ENCODE peak calls at places on chromosomes 13 and 19, in eight cellular contexts. One of them, this sample, is unnamed.

GRCh38 chr13:32894589-32895001 is 121.6 kb upstream of the KL start:
- DNase-seq in sigmoid colon: no peak
- DNase-seq in spleen: no peak
- DNase-seq in H1: no peak
- DNase-seq in SK-N-SH: no peak
- DNase-seq in suprapubic skin: no peak
- DNase-seq in transverse colon: no peak
- DNase-seq in stomach: no peak
- DNase-seq in this sample: no peak

GRCh38 chr13:51769455-51770127 is 34.4 kb downstream of the DHRS12 start:
- DNase-seq in H1: no peak
- DNase-seq in suprapubic skin: no peak
- DNase-seq in sigmoid colon: peak; percentile 87
- DNase-seq in spleen: no peak
- DNase-seq in stomach: peak; percentile 69
- DNase-seq in SK-N-SH: peak; percentile 52
- DNase-seq in transverse colon: no peak
- DNase-seq in this sample: peak; percentile 41

GRCh38 chr19:6018786-6019185 is 40.8 kb upstream of the RANBP3 start:
- DNase-seq in sigmoid colon: peak; percentile 57
- DNase-seq in spleen: peak; percentile 46
- DNase-seq in H1: peak; percentile 69
- DNase-seq in suprapubic skin: no peak
- DNase-seq in transverse colon: no peak
- DNase-seq in SK-N-SH: peak; percentile 56
- DNase-seq in stomach: no peak
- DNase-seq in this sample: no peak

GRCh38 chr13:48126944-48127814 is 32.3 kb upstream of the MED4 start:
- DNase-seq in spleen: no peak
- DNase-seq in stomach: peak; percentile 29
- DNase-seq in sigmoid colon: peak; percentile 87
- DNase-seq in suprapubic skin: no peak
- DNase-seq in transverse colon: peak; percentile 19
- DNase-seq in SK-N-SH: peak; percentile 67
- DNase-seq in H1: no peak
- DNase-seq in this sample: no peak

GRCh38 chr13:36344886-36345437 is 1.2 kb downstream of the SPART start:
- DNase-seq in suprapubic skin: no peak
- DNase-seq in transverse colon: no peak
- DNase-seq in sigmoid colon: no peak
- DNase-seq in H1: no peak
- DNase-seq in spleen: no peak
- DNase-seq in SK-N-SH: no peak
- DNase-seq in stomach: no peak
- DNase-seq in this sample: no peak

GRCh38 chr13:49838989-49839388 is 46.5 kb upstream of the KPNA3 start:
- DNase-seq in sigmoid colon: no peak
- DNase-seq in stomach: no peak
- DNase-seq in H1: no peak
- DNase-seq in transverse colon: no peak
- DNase-seq in suprapubic skin: no peak
- DNase-seq in spleen: no peak
- DNase-seq in SK-N-SH: no peak
- DNase-seq in this sample: no peak

GRCh38 chr13:114174529-114174941 is 4.5 kb upstream of the CFAP97D2 start:
- DNase-seq in H1: no peak
- DNase-seq in suprapubic skin: no peak
- DNase-seq in stomach: no peak
- DNase-seq in transverse colon: no peak
- DNase-seq in SK-N-SH: no peak
- DNase-seq in sigmoid colon: no peak
- DNase-seq in spleen: no peak
- DNase-seq in this sample: no peak

GRCh38 chr13:109509154-109509905 is 277.1 kb downstream of the IRS2 start:
- DNase-seq in sigmoid colon: no peak
- DNase-seq in suprapubic skin: no peak
- DNase-seq in spleen: no peak
- DNase-seq in transverse colon: no peak
- DNase-seq in H1: no peak
- DNase-seq in stomach: no peak
- DNase-seq in SK-N-SH: no peak
- DNase-seq in this sample: no peak

GRCh38 chr13:44904982-44905381 is 84.3 kb downstream of the NUFIP1 start:
- DNase-seq in spleen: no peak
- DNase-seq in SK-N-SH: no peak
- DNase-seq in H1: no peak
- DNase-seq in sigmoid colon: peak; percentile 85
- DNase-seq in stomach: peak; percentile 52
- DNase-seq in transverse colon: peak; percentile 47
- DNase-seq in suprapubic skin: peak; percentile 82
- DNase-seq in this sample: no peak

GRCh38 chr19:35045667-35046300 is 4.3 kb downstream of the HPN start:
- DNase-seq in stomach: no peak
- DNase-seq in suprapubic skin: no peak
- DNase-seq in transverse colon: no peak
- DNase-seq in spleen: no peak
- DNase-seq in sigmoid colon: no peak
- DNase-seq in H1: no peak
- DNase-seq in SK-N-SH: peak; percentile 51
- DNase-seq in this sample: no peak

GRCh38 chr19:10390652-10391286 is 10.4 kb upstream of the TYK2 start:
- DNase-seq in H1: peak; percentile 88
- DNase-seq in spleen: peak; percentile 84
- DNase-seq in suprapubic skin: peak; percentile 85
- DNase-seq in sigmoid colon: peak; percentile 83
- DNase-seq in transverse colon: peak; percentile 71
- DNase-seq in stomach: peak; percentile 79
- DNase-seq in SK-N-SH: peak; percentile 85
- DNase-seq in this sample: peak; percentile 75

GRCh38 chr13:49410477-49410876 is 33.4 kb downstream of the CAB39L start:
- DNase-seq in suprapubic skin: no peak
- DNase-seq in H1: no peak
- DNase-seq in SK-N-SH: no peak
- DNase-seq in transverse colon: no peak
- DNase-seq in stomach: no peak
- DNase-seq in spleen: no peak
- DNase-seq in sigmoid colon: no peak
- DNase-seq in this sample: no peak

GRCh38 chr19:19379527-19379926 is 25.9 kb upstream of the GATAD2A start:
- DNase-seq in H1: no peak
- DNase-seq in transverse colon: no peak
- DNase-seq in SK-N-SH: no peak
- DNase-seq in sigmoid colon: no peak
- DNase-seq in spleen: no peak
- DNase-seq in suprapubic skin: no peak
- DNase-seq in stomach: no peak
- DNase-seq in this sample: no peak

GRCh38 chr13:76225815-76226489 is 589.8 kb downstream of the LMO7 start:
- DNase-seq in sigmoid colon: peak; percentile 65
- DNase-seq in suprapubic skin: no peak
- DNase-seq in stomach: no peak
- DNase-seq in spleen: no peak
- DNase-seq in H1: no peak
- DNase-seq in transverse colon: no peak
- DNase-seq in SK-N-SH: no peak
- DNase-seq in this sample: no peak

GRCh38 chr13:112726018-112726767 is 36.4 kb downstream of the ATP11A start:
- DNase-seq in SK-N-SH: no peak
- DNase-seq in sigmoid colon: peak; percentile 46
- DNase-seq in transverse colon: no peak
- DNase-seq in stomach: no peak
- DNase-seq in suprapubic skin: no peak
- DNase-seq in spleen: peak; percentile 64
- DNase-seq in H1: no peak
- DNase-seq in this sample: no peak

GRCh38 chr19:53076984-53077383 is 26.2 kb downstream of the ZNF160 start:
- DNase-seq in spleen: no peak
- DNase-seq in SK-N-SH: peak; percentile 72
- DNase-seq in H1: peak; percentile 89
- DNase-seq in stomach: no peak
- DNase-seq in suprapubic skin: no peak
- DNase-seq in sigmoid colon: peak; percentile 64
- DNase-seq in transverse colon: peak; percentile 18
- DNase-seq in this sample: no peak

GRCh38 chr13:64924401-64924800 is 2305.7 kb downstream of the PCDH9 start:
- DNase-seq in transverse colon: no peak
- DNase-seq in spleen: no peak
- DNase-seq in stomach: no peak
- DNase-seq in suprapubic skin: no peak
- DNase-seq in sigmoid colon: no peak
- DNase-seq in SK-N-SH: no peak
- DNase-seq in H1: no peak
- DNase-seq in this sample: no peak

DNA sequence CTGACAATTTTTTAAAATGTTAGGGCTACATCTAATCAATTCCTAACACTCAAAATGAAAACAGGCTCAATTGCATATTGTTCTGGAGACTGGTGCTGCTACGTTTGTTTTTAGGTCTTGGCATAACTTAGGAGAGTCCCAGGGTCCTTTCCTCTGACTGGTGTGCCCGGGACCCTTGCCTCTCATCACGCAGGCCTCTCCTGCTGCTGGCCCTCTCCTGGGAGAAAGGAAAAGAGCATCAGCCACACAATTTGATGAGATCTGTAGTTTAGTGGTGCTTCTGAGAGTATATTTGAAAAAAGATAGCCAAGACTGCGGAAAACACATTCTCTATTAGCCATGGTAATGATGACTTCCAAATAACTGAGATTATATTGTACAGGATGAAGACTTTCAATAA is 380.0 kb downstream of the KLF12 start:
- DNase-seq in SK-N-SH: no peak
- DNase-seq in sigmoid colon: no peak
- DNase-seq in transverse colon: no peak
- DNase-seq in spleen: no peak
- DNase-seq in H1: no peak
- DNase-seq in suprapubic skin: no peak
- DNase-seq in stomach: no peak
- DNase-seq in this sample: no peak
- TF ChIP-seq POLR2AphosphoS5 in SK-N-SH: no peak
- TF ChIP-seq POLR2AphosphoS5 in sigmoid colon: no peak
- TF ChIP-seq POLR2AphosphoS5 in transverse colon: no peak
- TF ChIP-seq POLR2AphosphoS5 in spleen: no peak
- TF ChIP-seq POLR2AphosphoS5 in H1: no peak
- TF ChIP-seq POLR2AphosphoS5 in suprapubic skin: no peak
- TF ChIP-seq POLR2AphosphoS5 in stomach: no peak
- TF ChIP-seq POLR2AphosphoS5 in this sample: no peak

GRCh38 chr19:38387550-38388309 is at the start of gene GGN:
- DNase-seq in SK-N-SH: peak; percentile 95
- DNase-seq in spleen: peak; percentile 93
- DNase-seq in transverse colon: peak; percentile 87
- DNase-seq in stomach: peak; percentile 86
- DNase-seq in H1: peak; percentile 98
- DNase-seq in sigmoid colon: peak; percentile 87
- DNase-seq in suprapubic skin: peak; percentile 88
- DNase-seq in this sample: peak; percentile 96
- TF ChIP-seq POLR2AphosphoS5 in SK-N-SH: peak; percentile 59
- TF ChIP-seq POLR2AphosphoS5 in spleen: peak; percentile 34
- TF ChIP-seq POLR2AphosphoS5 in transverse colon: peak; percentile 5
- TF ChIP-seq POLR2AphosphoS5 in stomach: peak; percentile 13
- TF ChIP-seq POLR2AphosphoS5 in H1: no peak
- TF ChIP-seq POLR2AphosphoS5 in sigmoid colon: no peak
- TF ChIP-seq POLR2AphosphoS5 in suprapubic skin: no peak
- TF ChIP-seq POLR2AphosphoS5 in this sample: no peak

DNA sequence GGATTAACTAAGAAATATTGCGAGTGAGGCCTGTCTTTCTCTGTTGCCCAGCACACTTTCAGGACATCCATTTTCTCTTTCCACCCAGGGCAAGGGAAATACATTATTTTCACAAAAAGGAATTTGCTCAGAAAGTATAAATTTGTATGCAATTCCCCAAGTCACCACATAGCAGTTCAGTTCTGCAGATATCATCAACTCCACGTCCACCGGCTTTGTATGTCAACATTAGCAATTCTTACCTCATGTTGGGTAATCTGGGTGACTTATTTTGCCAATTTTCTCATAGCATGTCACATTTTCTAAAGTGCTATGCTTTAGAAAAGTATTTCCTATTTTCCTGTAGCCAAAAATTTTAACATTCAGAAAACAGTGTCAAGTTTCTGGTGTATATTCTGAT is 501.8 kb downstream of the EFNB2 start:
- DNase-seq in H1: no peak
- DNase-seq in stomach: no peak
- DNase-seq in transverse colon: no peak
- DNase-seq in suprapubic skin: no peak
- DNase-seq in sigmoid colon: no peak
- DNase-seq in SK-N-SH: no peak
- DNase-seq in spleen: no peak
- DNase-seq in this sample: no peak
- TF ChIP-seq POLR2AphosphoS5 in H1: no peak
- TF ChIP-seq POLR2AphosphoS5 in stomach: no peak
- TF ChIP-seq POLR2AphosphoS5 in transverse colon: no peak
- TF ChIP-seq POLR2AphosphoS5 in suprapubic skin: no peak
- TF ChIP-seq POLR2AphosphoS5 in sigmoid colon: no peak
- TF ChIP-seq POLR2AphosphoS5 in SK-N-SH: no peak
- TF ChIP-seq POLR2AphosphoS5 in spleen: no peak
- TF ChIP-seq POLR2AphosphoS5 in this sample: no peak

GRCh38 chr19:49488046-49488862 is 846 bp downstream of the RPL13A start:
- DNase-seq in SK-N-SH: no peak
- DNase-seq in transverse colon: no peak
- DNase-seq in spleen: no peak
- DNase-seq in sigmoid colon: no peak
- DNase-seq in H1: no peak
- DNase-seq in stomach: no peak
- DNase-seq in suprapubic skin: no peak
- DNase-seq in this sample: no peak
- TF ChIP-seq POLR2AphosphoS5 in SK-N-SH: peak; percentile 34
- TF ChIP-seq POLR2AphosphoS5 in transverse colon: no peak
- TF ChIP-seq POLR2AphosphoS5 in spleen: no peak
- TF ChIP-seq POLR2AphosphoS5 in sigmoid colon: no peak
- TF ChIP-seq POLR2AphosphoS5 in H1: peak; percentile 77
- TF ChIP-seq POLR2AphosphoS5 in stomach: peak; percentile 4
- TF ChIP-seq POLR2AphosphoS5 in suprapubic skin: no peak
- TF ChIP-seq POLR2AphosphoS5 in this sample: no peak

GRCh38 chr19:38878575-38879399 is 712 bp upstream of the RINL start:
- DNase-seq in stomach: no peak
- DNase-seq in spleen: peak; percentile 78
- DNase-seq in transverse colon: no peak
- DNase-seq in sigmoid colon: no peak
- DNase-seq in H1: no peak
- DNase-seq in SK-N-SH: peak; percentile 20
- DNase-seq in suprapubic skin: no peak
- DNase-seq in this sample: no peak

GRCh38 chr19:38880076-38880881 is 2.2 kb upstream of the RINL start:
- DNase-seq in sigmoid colon: no peak
- DNase-seq in spleen: peak; percentile 75
- DNase-seq in H1: no peak
- DNase-seq in stomach: no peak
- DNase-seq in suprapubic skin: no peak
- DNase-seq in transverse colon: no peak
- DNase-seq in SK-N-SH: peak; percentile 12
- DNase-seq in this sample: no peak

GRCh38 chr19:38875656-38876345 is 2.3 kb downstream of the RINL start:
- DNase-seq in SK-N-SH: no peak
- DNase-seq in transverse colon: no peak
- DNase-seq in spleen: no peak
- DNase-seq in stomach: no peak
- DNase-seq in suprapubic skin: no peak
- DNase-seq in H1: no peak
- DNase-seq in sigmoid colon: no peak
- DNase-seq in this sample: no peak

GRCh38 chr19:38879400-38879751 is 1.3 kb upstream of the RINL start:
- DNase-seq in transverse colon: no peak
- DNase-seq in stomach: no peak
- DNase-seq in SK-N-SH: peak; percentile 11
- DNase-seq in H1: no peak
- DNase-seq in sigmoid colon: no peak
- DNase-seq in spleen: peak; percentile 81
- DNase-seq in suprapubic skin: no peak
- DNase-seq in this sample: no peak

GRCh38 chr19:38877781-38878574 is at the start of gene RINL:
- DNase-seq in sigmoid colon: no peak
- DNase-seq in transverse colon: peak; percentile 71
- DNase-seq in H1: no peak
- DNase-seq in spleen: peak; percentile 95
- DNase-seq in suprapubic skin: no peak
- DNase-seq in stomach: peak; percentile 46
- DNase-seq in SK-N-SH: peak; percentile 49
- DNase-seq in this sample: no peak
- TF ChIP-seq POLR2AphosphoS5 in sigmoid colon: no peak
- TF ChIP-seq POLR2AphosphoS5 in transverse colon: peak; percentile 31
- TF ChIP-seq POLR2AphosphoS5 in H1: no peak
- TF ChIP-seq POLR2AphosphoS5 in spleen: peak; percentile 83
- TF ChIP-seq POLR2AphosphoS5 in suprapubic skin: no peak
- TF ChIP-seq POLR2AphosphoS5 in stomach: no peak
- TF ChIP-seq POLR2AphosphoS5 in SK-N-SH: no peak
- TF ChIP-seq POLR2AphosphoS5 in this sample: peak; percentile 8